ENCODE peak calls at places on chromosomes 13 and 19, in ten cellular contexts. V is GM12865; C is mucosa of gallbladder; Q is C1 segment of cervical spinal cord; B is T-helper 1 cell; D is left ventricle myocardium inferior; N is T-helper 9 cell; J is activated naive CD8-positive, alpha-beta T cell treated with anti-CD3 and anti-CD28 coated beads, Interleukin-2, amount 10 ng/mL, durations not matched to agents 7 days and 5 days; K is progenitor cell of endocrine pancreas; A is DMS79 treated with DMSO at 0.1 percent for 48 hours. P is an unnamed sample.

GRCh38 chr13:23473236-23473635 is 39.7 kb upstream of the SACS start:
- DNase-seq in V (no peak), C (no peak), Q (no peak), B (no peak), D (no peak), N (no peak), J (no peak), K (no peak), A (no peak), P (no peak)

GRCh38 chr19:31232871-31233270 is 116.4 kb downstream of the TSHZ3 start:
- DNase-seq in V (no peak), C (no peak), Q (no peak), B (no peak), D (no peak), N (no peak), J (no peak), K (no peak), A (no peak), P (no peak)

GRCh38 chr13:36979361-36980040 is 19.6 kb downstream of the ALG5 start:
- DNase-seq in V (no peak), C (no peak), Q (no peak), B (no peak), D (no peak), N (no peak), J (no peak), K (no peak), A (no peak), P (no peak)

GRCh38 chr19:32336259-32337111 is 8.9 kb upstream of the ZNF507 start:
- DNase-seq in V (no peak), C (peak), Q (no peak), B (no peak), D (peak), N (no peak), J (no peak), K (no peak), A (no peak), P (no peak)

GRCh38 chr19:38514812-38515633 is 81.5 kb downstream of the RYR1 start:
- DNase-seq in V (peak), C (peak), Q (peak), B (peak), D (peak), N (peak), J (peak), K (peak), A (peak), P (peak)

GRCh38 chr19:15300533-15301194 is 31.7 kb downstream of the BRD4 start:
- DNase-seq in V (no peak), C (no peak), Q (no peak), B (no peak), D (no peak), N (no peak), J (no peak), K (no peak), A (no peak), P (no peak)

GRCh38 chr19:37905936-37906867 is at the start of gene WDR87:
- DNase-seq in V (peak), C (peak), Q (no peak), B (peak), D (no peak), N (peak), J (no peak), K (peak), A (peak), P (peak)

GRCh38 chr19:55549500-55550320 is 4.4 kb upstream of the SBK3 start:
- DNase-seq in V (no peak), C (no peak), Q (no peak), B (no peak), D (no peak), N (no peak), J (no peak), K (no peak), A (peak), P (no peak)

GRCh38 chr19:35549174-35549788 is 3.9 kb downstream of the TMEM147 start:
- DNase-seq in V (peak), C (peak), Q (no peak), B (no peak), D (no peak), N (peak), J (peak), K (peak), A (peak), P (peak)

GRCh38 chr13:26949701-26950345 is 189.2 kb upstream of the GPR12 start:
- DNase-seq in V (no peak), C (no peak), Q (no peak), B (no peak), D (no peak), N (no peak), J (no peak), K (no peak), A (no peak), P (no peak)

GRCh38 chr19:56066152-56067023 is 54.7 kb downstream of the ZNF787 start:
- DNase-seq in V (peak), C (peak), Q (peak), B (peak), D (peak), N (peak), J (peak), K (peak), A (peak), P (peak)

GRCh38 chr13:112748947-112749346 is 59.1 kb downstream of the ATP11A start:
- DNase-seq in V (no peak), C (peak), Q (peak), B (no peak), D (peak), N (no peak), J (no peak), K (no peak), A (no peak), P (no peak)

GRCh38 chr19:42469311-42470239 is 26.8 kb upstream of the CXCL17 start:
- DNase-seq in V (no peak), C (no peak), Q (no peak), B (no peak), D (no peak), N (no peak), J (no peak), K (no peak), A (no peak), P (no peak)

P was measured in NCI-H1105 treated with DMSO at 0.1 percent for 48 hours.